ENCODE peak calls at places on chromosomes 4 and X, in four cellular contexts. E is NCI-H774, B is cardiac fibroblast, F is lung microvascular endothelial cell. P is an unnamed sample.

GRCh38 chr4:102713096-102713495 is 47.7 kb downstream of the MANBA start:
- DNase-seq in E (no peak), B (peak), F (peak), P (no peak)

GRCh38 chrX:150409964-150410363 is 46.8 kb downstream of the MAMLD1 start:
- DNase-seq in E (no peak), B (no peak), F (no peak), P (no peak)

GRCh38 chr4:15653864-15654391 is 1.2 kb downstream of the FBXL5 start:
- DNase-seq in E (no peak), B (peak), F (peak), P (peak)

GRCh38 chr4:8319731-8320385 is 50.3 kb downstream of the HTRA3 start:
- DNase-seq in E (no peak), B (no peak), F (peak), P (no peak)

GRCh38 chr4:5212255-5213032 is 161.2 kb downstream of the STK32B start:
- DNase-seq in E (no peak), B (no peak), F (no peak), P (no peak)

GRCh38 chr4:123667496-123667895 is 270.9 kb downstream of the SPRY1 start:
- DNase-seq in E (no peak), B (peak), F (no peak), P (no peak)

GRCh38 chrX:116238866-116239265 is 68.3 kb downstream of the AGTR2 start:
- DNase-seq in E (no peak), B (no peak), F (no peak), P (no peak)

GRCh38 chrX:46279214-46279924 is 265.9 kb downstream of the ZNF674 start:
- DNase-seq in E (no peak), B (no peak), F (no peak), P (no peak)

GRCh38 chr4:23614284-23614892 is 275.5 kb downstream of the PPARGC1A start:
- DNase-seq in E (no peak), B (peak), F (no peak), P (peak)

GRCh38 chrX:12319012-12319519 is 180.8 kb downstream of the FRMPD4 start:
- DNase-seq in E (no peak), B (no peak), F (no peak), P (no peak)

GRCh38 chr4:142883433-142883832 is 37.3 kb upstream of the INPP4B start:
- DNase-seq in E (no peak), B (peak), F (no peak), P (peak)

GRCh38 chrX:110210417-110211139 is 107.3 kb downstream of the AMMECR1 start:
- DNase-seq in E (peak), B (peak), F (peak), P (no peak)

GRCh38 chrX:68936608-68937007 is 107.8 kb downstream of the EFNB1 start:
- DNase-seq in E (no peak), B (peak), F (peak), P (no peak)

GRCh38 chrX:550514-550913 is 80.1 kb upstream of the SHOX start:
- DNase-seq in E (no peak), B (no peak), F (no peak), P (no peak)

GRCh38 chr4:2787230-2788100 is 5.4 kb upstream of the SH3BP2 start:
- DNase-seq in E (no peak), B (no peak), F (no peak), P (peak)

GRCh38 chr4:7736436-7737267 is 203.0 kb downstream of the AFAP1 start:
- DNase-seq in E (no peak), B (peak), F (peak), P (no peak)

GRCh38 chrX:22134681-22135080 is 102.6 kb downstream of the PHEX start:
- DNase-seq in E (no peak), B (peak), F (peak), P (no peak)

GRCh38 chr4:172035573-172035972 is 222.4 kb downstream of the GALNTL6 start:
- DNase-seq in E (no peak), B (no peak), F (no peak), P (no peak)

GRCh38 chrX:17432158-17432557 is 57.2 kb downstream of the NHS start:
- DNase-seq in E (no peak), B (no peak), F (no peak), P (no peak)

GRCh38 chr4:1628892-1629703 is 55.0 kb downstream of the FAM53A start:
- DNase-seq in E (peak), B (peak), F (peak), P (peak)

GRCh38 chr4:42995343-42995944 is 102.9 kb downstream of the GRXCR1 start:
- DNase-seq in E (no peak), B (peak), F (peak), P (peak)

GRCh38 chrX:120372667-120373370 is 10.9 kb downstream of the ATP1B4 start:
- DNase-seq in E (no peak), B (peak), F (no peak), P (no peak)

GRCh38 chr4:185352202-185352601 is 43.5 kb downstream of the LRP2BP start:
- DNase-seq in E (no peak), B (no peak), F (no peak), P (no peak)

GRCh38 chr4:72974694-72975487 is 94.6 kb downstream of the COX18 start:
- DNase-seq in E (peak), B (peak), F (peak), P (no peak)

GRCh38 chrX:12304261-12304660 is 166.0 kb downstream of the FRMPD4 start:
- DNase-seq in E (no peak), B (peak), F (no peak), P (no peak)

GRCh38 chr4:184695178-184695896 is 38.6 kb downstream of the CENPU start:
- DNase-seq in E (no peak), B (no peak), F (no peak), P (no peak)

GRCh38 chr4:8176547-8177399 is 18.2 kb upstream of the ABLIM2 start:
- DNase-seq in E (peak), B (peak), F (peak), P (peak)

GRCh38 chrX:124863303-124863702 is 456.4 kb upstream of the TEX13C start:
- DNase-seq in E (no peak), B (no peak), F (no peak), P (no peak)

GRCh38 chr4:53997901-53998300 is 66.5 kb downstream of the CHIC2 start:
- DNase-seq in E (no peak), B (no peak), F (peak), P (no peak)

GRCh38 chr4:58760737-58761136 is 1650.6 kb upstream of the IGFBP7 start:
- DNase-seq in E (no peak), B (no peak), F (no peak), P (no peak)

GRCh38 chr4:48017108-48017527 is 546 bp downstream of the NIPAL1 start:
- DNase-seq in E (peak), B (peak), F (peak), P (no peak)

GRCh38 chr4:79455216-79455615 is 47.2 kb upstream of the GK2 start:
- DNase-seq in E (no peak), B (peak), F (no peak), P (no peak)

GRCh38 chrX:56745019-56745418 is 16.0 kb downstream of the NBDY start:
- DNase-seq in E (no peak), B (peak), F (peak), P (no peak)

GRCh38 chrX:73563740-73564073 is 710 bp downstream of the CHIC1 start:
- DNase-seq in E (no peak), B (peak), F (peak), P (peak)

GRCh38 chr4:111011458-111011857 is 388.6 kb upstream of the PITX2 start:
- DNase-seq in E (no peak), B (no peak), F (no peak), P (no peak)

GRCh38 chr4:18858229-18858922 is 836.8 kb upstream of the LCORL start:
- DNase-seq in E (no peak), B (no peak), F (no peak), P (no peak)